ENCODE peak calls at places on chromosomes 5 and 9, in five cellular contexts. C is GM12878, D is K562, V is HepG2, W is H1. X is an unnamed sample.

GRCh38 chr5:72584466-72584865 is 77.3 kb upstream of the ZNF366 start:
- DNase-seq in W (no peak), D (peak), V (no peak), C (peak), X (no peak)

GRCh38 chr5:158679221-158679641 is 420.5 kb downstream of the EBF1 start:
- DNase-seq in D (no peak), C (no peak), W (no peak), V (no peak), X (no peak)

GRCh38 chr9:82421498-82421897 is 432.9 kb downstream of the SPATA31D1 start:
- DNase-seq in W (no peak), D (no peak), V (no peak), C (no peak), X (no peak)

GRCh38 chr9:23825143-23825531 is 903 bp downstream of the ELAVL2 start:
- DNase-seq in D (no peak), C (no peak), V (no peak), W (no peak), X (no peak)

GRCh38 chr5:32444946-32445758 is 612 bp upstream of the ZFR start:
- DNase-seq in W (no peak), D (peak), C (no peak), V (no peak), X (no peak)

GRCh38 chr5:116766470-116766947 is 191.9 kb upstream of the SEMA6A start:
- DNase-seq in D (peak), W (no peak), V (peak), C (peak), X (peak)

GRCh38 chr5:28779161-28779754 is 1740.9 kb upstream of the CDH9 start:
- DNase-seq in W (no peak), V (no peak), D (peak), C (no peak), X (no peak)

GRCh38 chr5:143837306-143837848 is 25.4 kb downstream of the HMHB1 start:
- DNase-seq in V (no peak), W (no peak), C (no peak), D (no peak), X (no peak)

GRCh38 chr5:79547429-79547822 is 33.5 kb upstream of the HOMER1 start:
- DNase-seq in D (no peak), W (no peak), C (no peak), V (peak), X (no peak)

GRCh38 chr5:59897075-59897474 is 3.5 kb upstream of the PDE4D start:
- DNase-seq in D (no peak), V (no peak), C (no peak), W (no peak), X (no peak)

GRCh38 chr5:91206734-91207133 is 176.4 kb downstream of the ARRDC3 start:
- DNase-seq in C (no peak), D (no peak), W (no peak), V (no peak), X (no peak)

GRCh38 chr5:11483630-11484029 is 420.6 kb downstream of the CTNND2 start:
- DNase-seq in C (no peak), V (no peak), D (no peak), W (no peak), X (no peak)

GRCh38 chr5:155114655-155115054 is 101.1 kb downstream of the KIF4B start:
- DNase-seq in V (no peak), D (no peak), W (no peak), C (no peak), X (no peak)

GRCh38 chr5:45385321-45386058 is 310.7 kb downstream of the HCN1 start:
- DNase-seq in W (no peak), C (no peak), V (no peak), D (no peak), X (peak)

GRCh38 chr9:20552874-20553624 is 69.2 kb downstream of the MLLT3 start:
- DNase-seq in D (no peak), W (no peak), C (peak), V (peak), X (no peak)

GRCh38 chr9:124521142-124521541 is 13.9 kb upstream of the NR5A1 start:
- DNase-seq in V (no peak), W (no peak), C (no peak), D (no peak), X (no peak)

GRCh38 chr5:17604951-17605350 is 968 bp downstream of the TAF11L11 start:
- DNase-seq in D (no peak), W (no peak), V (no peak), C (no peak), X (no peak)

GRCh38 chr9:136326061-136326776 is 1.1 kb upstream of the GPSM1 start:
- DNase-seq in C (no peak), V (no peak), D (no peak), W (peak), X (no peak)

GRCh38 chr9:134434896-134435506 is 108.7 kb downstream of the RXRA start:
- DNase-seq in D (no peak), V (peak), W (no peak), C (no peak), X (no peak)

GRCh38 chr5:89457411-89458329 is 574.7 kb upstream of the MEF2C start:
- DNase-seq in W (no peak), D (peak), V (no peak), C (no peak), X (peak)

GRCh38 chr9:17063535-17064135 is 71.2 kb upstream of the CNTLN start:
- DNase-seq in V (peak), W (no peak), D (peak), C (no peak), X (peak)

GRCh38 chr5:51664491-51665294 is 281.4 kb downstream of the ISL1 start:
- DNase-seq in W (no peak), D (no peak), C (no peak), V (no peak), X (no peak)

GRCh38 chr9:123450096-123450495 is 94.1 kb downstream of the CRB2 start:
- DNase-seq in D (no peak), W (no peak), C (no peak), V (no peak), X (no peak)

GRCh38 chr9:123453058-123453667 is 97.2 kb downstream of the CRB2 start:
- DNase-seq in W (no peak), D (no peak), V (no peak), C (no peak), X (no peak)

GRCh38 chr9:123453904-123454321 is 97.9 kb downstream of the CRB2 start:
- DNase-seq in V (peak), W (no peak), C (no peak), D (no peak), X (no peak)

GRCh38 chr9:123448247-123448646 is 92.2 kb downstream of the CRB2 start:
- DNase-seq in W (no peak), C (no peak), V (no peak), D (no peak), X (no peak)

GRCh38 chr9:123451011-123451410 is 95.0 kb downstream of the CRB2 start:
- DNase-seq in C (no peak), V (no peak), W (no peak), D (no peak), X (no peak)
- TF ChIP-seq SRF in C (no peak), V (no peak), W (no peak), D (no peak), X (no peak)

GRCh38 chr9:101849102-101849707 is 110.8 kb upstream of the GRIN3A start:
- DNase-seq in C (no peak), V (peak), D (no peak), W (no peak), X (no peak)
- TF ChIP-seq SRF in C (no peak), V (no peak), D (no peak), W (no peak), X (no peak)

GRCh38 chr9:111271047-111271446 is 59.0 kb downstream of the OR2K2 start:
- DNase-seq in W (no peak), C (no peak), V (no peak), D (no peak), X (no peak)

GRCh38 chr9:111274737-111275136 is 55.3 kb downstream of the OR2K2 start:
- DNase-seq in W (no peak), V (no peak), D (no peak), C (no peak), X (no peak)

GRCh38 chr9:111276723-111277122 is 53.3 kb downstream of the OR2K2 start:
- DNase-seq in V (no peak), C (no peak), D (no peak), W (no peak), X (no peak)

GRCh38 chr9:111272571-111272970 is 57.5 kb downstream of the OR2K2 start:
- DNase-seq in V (no peak), W (no peak), D (no peak), C (no peak), X (no peak)

GRCh38 chr9:111271481-111272080 is 58.4 kb downstream of the OR2K2 start:
- DNase-seq in C (no peak), V (no peak), D (no peak), W (no peak), X (no peak)
- TF ChIP-seq SRF in C (no peak), V (no peak), D (no peak), W (no peak), X (no peak)

GRCh38 chr5:95142145-95142544 is 142.7 kb downstream of the MCTP1 start:
- DNase-seq in V (no peak), C (no peak), D (no peak), W (no peak), X (no peak)
- TF ChIP-seq SRF in V (no peak), C (no peak), D (no peak), W (no peak), X (no peak)

DNA sequence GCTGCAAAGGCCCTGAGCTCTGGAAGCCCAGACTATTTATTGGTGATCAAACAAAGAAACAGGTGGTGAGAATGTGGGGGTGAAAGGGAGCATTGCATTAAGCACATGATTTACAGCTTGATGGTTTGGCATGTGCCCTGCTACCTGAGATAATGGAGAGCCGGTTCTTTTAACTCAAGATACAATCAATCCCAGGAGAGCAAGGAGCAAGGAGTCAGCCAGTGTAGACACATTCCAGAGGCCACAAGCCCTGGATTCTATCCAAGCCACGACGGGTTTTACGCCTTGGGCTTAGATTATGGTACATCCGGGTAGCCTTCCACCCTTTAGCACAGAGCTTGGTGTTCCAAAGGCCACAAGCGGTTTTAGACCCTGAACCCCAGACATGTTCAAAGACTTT is 292.2 kb downstream of the CYLC2 start:
- DNase-seq in C (no peak), V (no peak), D (no peak), W (no peak), X (no peak)
- TF ChIP-seq SRF in C (no peak), V (no peak), D (no peak), W (no peak), X (no peak)

X was measured in HCT116.